ENCODE peak calls at places on chromosomes 7 and 10, in nine cellular contexts. L is lower leg skin; C is Peyer's patch; Z is stomach; B is stimulated activated CD8-positive, alpha-beta memory T cell treated with anti-CD3 and anti-CD28 coated beads, Interleukin-15, amount 100 ng/mL, for 4 hours; J is osteocyte; Q is endothelial cell; M is left ventricle myocardium inferior; S is CD8-positive, alpha-beta T cell. U is an unnamed sample.
A peak's percentile ranks its signal among the peaks of the same experiment; 100 is the strongest.

GRCh38 chr7:157442993-157443831 is 106.4 kb downstream of the DNAJB6 start:
- DNase-seq in S (no peak), L (peak; percentile 82), M (no peak), Z (peak; percentile 24), C (peak; percentile 30), B (no peak), Q (no peak), J (peak; percentile 83), U (no peak)

GRCh38 chr7:51350195-51350896 is 33.7 kb upstream of the COBL start:
- DNase-seq in S (no peak), Z (peak; percentile 75), B (no peak), J (peak; percentile 63), M (no peak), L (peak; percentile 76), C (no peak), Q (no peak), U (no peak)

GRCh38 chr10:49072166-49072885 is 43.0 kb downstream of the VSTM4 start:
- DNase-seq in M (no peak), S (no peak), Q (no peak), B (no peak), Z (no peak), L (peak; percentile 56), C (no peak), J (peak; percentile 66), U (no peak)

GRCh38 chr7:2260820-2261219 is 18.8 kb downstream of the NUDT1 start:
- DNase-seq in C (no peak), B (no peak), L (peak; percentile 84), S (no peak), J (no peak), Q (no peak), M (no peak), Z (peak; percentile 44), U (no peak)

GRCh38 chr7:139798221-139798620 is 20.4 kb upstream of the HIPK2 start:
- DNase-seq in L (no peak), B (no peak), Q (no peak), S (no peak), Z (peak; percentile 52), C (no peak), M (no peak), J (no peak), U (no peak)

GRCh38 chr10:132910186-132910880 is 32.0 kb downstream of the CFAP46 start:
- DNase-seq in C (no peak), M (no peak), B (no peak), J (no peak), Z (no peak), L (no peak), Q (no peak), S (no peak), U (no peak)

GRCh38 chr10:34768261-34768971 is 46.7 kb downstream of the PARD3 start:
- DNase-seq in J (no peak), C (peak; percentile 81), Z (peak; percentile 89), M (peak; percentile 83), Q (no peak), S (no peak), B (no peak), L (peak; percentile 92), U (no peak)

GRCh38 chr7:100087055-100087750 is 1.6 kb upstream of the COPS6 start:
- DNase-seq in C (no peak), M (no peak), Z (no peak), J (no peak), B (no peak), S (no peak), L (no peak), Q (no peak), U (no peak)

GRCh38 chr10:63283093-63283492 is 150.0 kb downstream of the NRBF2 start:
- DNase-seq in C (no peak), S (no peak), Z (no peak), M (no peak), B (no peak), L (no peak), Q (no peak), J (no peak), U (no peak)

GRCh38 chr10:28125701-28126100 is 126.8 kb upstream of the ODAD2 start:
- DNase-seq in J (no peak), Z (no peak), L (no peak), B (no peak), C (no peak), Q (no peak), S (no peak), M (no peak), U (no peak)

GRCh38 chr7:57305192-57305748 is 144.7 kb upstream of the ZNF716 start:
- DNase-seq in C (no peak), Z (no peak), L (no peak), S (no peak), Q (no peak), B (no peak), M (no peak), J (no peak), U (no peak)

GRCh38 chr7:46385662-46386309 is 464.7 kb upstream of the IGFBP3 start:
- DNase-seq in Z (no peak), B (no peak), J (no peak), C (no peak), S (no peak), Q (no peak), M (no peak), L (no peak), U (no peak)

GRCh38 chr7:51313276-51314035 is 3.2 kb downstream of the COBL start:
- DNase-seq in B (no peak), Q (no peak), M (no peak), C (no peak), Z (no peak), J (no peak), L (no peak), S (no peak), U (no peak)

GRCh38 chr10:133396035-133396624 is 2.2 kb downstream of the MTG1 start:
- DNase-seq in Q (no peak), C (no peak), M (no peak), S (no peak), Z (peak; percentile 21), B (no peak), L (peak; percentile 42), J (no peak), U (peak; percentile 60)

GRCh38 chr10:4067552-4068254 is 282.7 kb upstream of the KLF6 start:
- DNase-seq in B (no peak), Q (no peak), C (peak; percentile 54), J (no peak), L (no peak), M (no peak), S (no peak), Z (peak; percentile 36), U (no peak)

GRCh38 chr10:117948493-117948892 is 98.2 kb downstream of the RAB11FIP2 start:
- DNase-seq in M (no peak), S (no peak), C (no peak), Q (no peak), L (no peak), B (no peak), J (no peak), Z (no peak), U (no peak)

GRCh38 chr10:99527526-99528255 is 5.1 kb upstream of the NKX2-3 start:
- DNase-seq in Z (no peak), M (no peak), C (no peak), J (no peak), Q (no peak), B (no peak), S (no peak), L (no peak), U (no peak)

GRCh38 chr10:101441539-101442455 is 87.8 kb downstream of the BTRC start:
- DNase-seq in J (no peak), M (no peak), B (no peak), L (no peak), Q (peak; percentile 40), C (no peak), S (no peak), Z (no peak), U (no peak)

GRCh38 chr10:7458554-7458953 is 47.7 kb upstream of the SFMBT2 start:
- DNase-seq in Z (no peak), J (no peak), Q (no peak), L (no peak), B (no peak), S (no peak), M (no peak), C (no peak), U (no peak)

GRCh38 chr10:104258209-104258608 is 3.5 kb downstream of the GSTO1 start:
- DNase-seq in S (no peak), B (no peak), M (no peak), Z (no peak), Q (no peak), L (no peak), J (no peak), C (no peak), U (no peak)

GRCh38 chr10:26555719-26556368 is 117.7 kb downstream of the APBB1IP start:
- DNase-seq in M (peak; percentile 30), L (peak; percentile 93), S (no peak), Z (peak; percentile 69), J (no peak), Q (no peak), B (no peak), C (no peak), U (no peak)

GRCh38 chr10:61786728-61787127 is 114.8 kb upstream of the ARID5B start:
- DNase-seq in L (no peak), Q (no peak), C (no peak), Z (no peak), S (no peak), J (no peak), M (no peak), B (no peak), U (no peak)

GRCh38 chr10:30359373-30360206 is 10.5 kb upstream of the MTPAP start:
- DNase-seq in Q (peak; percentile 83), J (no peak), Z (peak; percentile 66), M (peak; percentile 41), B (peak; percentile 27), L (peak; percentile 84), S (peak; percentile 59), C (peak; percentile 83), U (no peak)

GRCh38 chr7:50685445-50686070 is 97.1 kb downstream of the GRB10 start:
- DNase-seq in J (no peak), S (no peak), Z (no peak), B (no peak), Q (no peak), M (no peak), C (no peak), L (no peak), U (no peak)

GRCh38 chr7:4149645-4150044 is 532.5 kb upstream of the FOXK1 start:
- DNase-seq in Q (no peak), Z (no peak), L (no peak), M (no peak), S (no peak), J (no peak), C (no peak), B (no peak), U (no peak)

GRCh38 chr7:131039355-131039762 is 288.3 kb upstream of the MKLN1 start:
- DNase-seq in Z (no peak), J (no peak), B (no peak), Q (no peak), M (no peak), C (no peak), L (no peak), S (no peak), U (no peak)

U was measured in type B pancreatic cell.